ENCODE peak calls at places on chromosomes 11 and 22, in seven cellular contexts. S is stimulated activated CD4-positive, alpha-beta T cell treated with anti-CD3 and anti-CD28 coated beads, Interleukin-1b, Interleukin-23, amount 100 ng/mL, for 24 hours; G is nephron progenitor cell; C is adrenal gland; W is transverse colon; N is amniotic stem cell; A is CD4-positive, alpha-beta memory T cell. X is an unnamed sample.

GRCh38 chr11:132844956-132845355 is 687.3 kb downstream of the OPCML start:
- DNase-seq in A (no peak), G (no peak), S (no peak), N (peak), C (no peak), W (no peak), X (no peak)

GRCh38 chr22:46721716-46722115 is 16.3 kb downstream of the CERK start:
- DNase-seq in A (no peak), W (no peak), S (no peak), N (no peak), G (no peak), C (no peak), X (no peak)

GRCh38 chr11:76177250-76177686 is 29.0 kb downstream of the WNT11 start:
- DNase-seq in A (no peak), S (no peak), W (no peak), C (no peak), N (no peak), G (no peak), X (no peak)

GRCh38 chr11:27921472-27921871 is 186.5 kb downstream of the KIF18A start:
- DNase-seq in A (no peak), G (no peak), S (no peak), W (no peak), C (no peak), N (no peak), X (no peak)

GRCh38 chr22:40400173-40400572 is 29.8 kb downstream of the SGSM3 start:
- DNase-seq in W (peak), N (no peak), C (no peak), A (peak), S (no peak), G (no peak), X (no peak)

GRCh38 chr11:79110796-79111195 is 330.0 kb downstream of the TENM4 start:
- DNase-seq in A (no peak), G (no peak), S (no peak), C (no peak), W (no peak), N (no peak), X (no peak)

GRCh38 chr11:96337541-96338530 is 5.2 kb downstream of the MAML2 start:
- DNase-seq in W (no peak), C (no peak), G (no peak), S (no peak), A (peak), N (no peak), X (no peak)

GRCh38 chr11:67285541-67286498 is 3.3 kb upstream of the ANKRD13D start:
- DNase-seq in W (no peak), G (no peak), S (no peak), N (no peak), C (no peak), A (no peak), X (no peak)

GRCh38 chr22:19448076-19448607 is 631 bp upstream of the C22orf39 start:
- DNase-seq in C (peak), N (no peak), A (no peak), G (peak), W (peak), S (no peak), X (peak)

GRCh38 chr11:69063671-69064260 is 15.0 kb downstream of the TPCN2 start:
- DNase-seq in A (no peak), G (no peak), W (no peak), C (no peak), N (no peak), S (no peak), X (no peak)

GRCh38 chr11:107009190-107009589 is 9.1 kb downstream of the GUCY1A2 start:
- DNase-seq in A (no peak), N (no peak), W (no peak), C (no peak), S (no peak), G (no peak), X (no peak)

GRCh38 chr22:30541979-30542810 is 4.3 kb downstream of the SEC14L6 start:
- DNase-seq in C (peak), N (no peak), A (no peak), G (peak), W (no peak), S (no peak), X (no peak)

GRCh38 chr11:106958506-106959248 is 59.6 kb downstream of the GUCY1A2 start:
- DNase-seq in W (no peak), A (no peak), S (no peak), N (no peak), C (no peak), G (no peak), X (no peak)

GRCh38 chr11:118629761-118630661 is 22.6 kb downstream of the PHLDB1 start:
- DNase-seq in S (no peak), A (no peak), W (peak), G (no peak), C (no peak), N (no peak), X (no peak)

GRCh38 chr11:64238076-64238475 is 2.8 kb upstream of the FKBP2 start:
- DNase-seq in W (peak), S (no peak), G (no peak), N (no peak), A (no peak), C (peak), X (no peak)

GRCh38 chr22:45336971-45337431 is 27.3 kb downstream of the FAM118A start:
- DNase-seq in C (peak), S (no peak), N (no peak), G (no peak), W (peak), A (no peak), X (no peak)

GRCh38 chr11:7977251-7977917 is 9.8 kb upstream of the EIF3F start:
- DNase-seq in A (no peak), W (no peak), N (peak), C (no peak), S (no peak), G (no peak), X (no peak)

GRCh38 chr11:45918331-45918941 is 759 bp upstream of the PEX16 start:
- DNase-seq in N (peak), W (peak), A (peak), S (no peak), C (peak), G (peak), X (peak)

GRCh38 chr11:22930816-22931594 is 70.7 kb upstream of the CCDC179 start:
- DNase-seq in G (no peak), S (no peak), N (no peak), C (no peak), A (no peak), W (no peak), X (no peak)

GRCh38 chr22:26433805-26434204 is 4.7 kb downstream of the ASPHD2 start:
- DNase-seq in C (no peak), N (no peak), A (no peak), G (no peak), S (no peak), W (no peak), X (no peak)

GRCh38 chr22:45903355-45904149 is 73.4 kb downstream of the WNT7B start:
- DNase-seq in A (no peak), N (peak), W (no peak), G (peak), C (peak), S (no peak), X (no peak)

GRCh38 chr22:25353516-25354445 is 134.3 kb downstream of the CRYBB2 start:
- DNase-seq in W (no peak), A (no peak), S (no peak), N (no peak), G (no peak), C (no peak), X (no peak)

GRCh38 chr11:82978422-82979099 is 77.0 kb downstream of the DDIAS start:
- DNase-seq in A (no peak), C (no peak), G (no peak), S (no peak), N (no peak), W (no peak), X (no peak)

GRCh38 chr22:23063539-23064380 is 6.6 kb upstream of the GNAZ start:
- DNase-seq in A (no peak), C (peak), G (no peak), W (no peak), S (no peak), N (no peak), X (no peak)

GRCh38 chr22:49760280-49760629 is 67.4 kb downstream of the BRD1 start:
- DNase-seq in W (no peak), C (no peak), S (no peak), G (no peak), N (no peak), A (no peak), X (no peak)

GRCh38 chr22:47574551-47574950 is 812.1 kb downstream of the TBC1D22A start:
- DNase-seq in W (no peak), G (no peak), S (no peak), A (no peak), N (no peak), C (no peak), X (no peak)

GRCh38 chr11:12280199-12280837 is 97.1 kb upstream of the PARVA start:
- DNase-seq in G (no peak), W (no peak), S (no peak), N (no peak), C (no peak), A (no peak), X (no peak)

GRCh38 chr11:100984668-100985067 is 144.9 kb downstream of the PGR start:
- DNase-seq in W (no peak), A (no peak), S (no peak), G (no peak), N (no peak), C (no peak), X (no peak)

GRCh38 chr11:114296190-114296978 is at the start of gene NNMT:
- DNase-seq in N (peak), S (no peak), G (no peak), A (no peak), W (peak), C (peak), X (no peak)

GRCh38 chr11:62539238-62539925 is 7.2 kb downstream of the AHNAK start:
- DNase-seq in G (no peak), S (no peak), W (peak), A (no peak), C (peak), N (peak), X (no peak)

GRCh38 chr11:34850339-34850738 is 65.8 kb downstream of the APIP start:
- DNase-seq in W (peak), S (no peak), N (no peak), A (no peak), G (no peak), C (no peak), X (no peak)

X was measured in HuH-7.5.